ENCODE peak calls at places on chromosomes 3 and 15, in four cellular contexts. I, X, H and C are unnamed samples.

GRCh38 chr3:73432021-73432722 is 192.6 kb downstream of the PDZRN3 start:
- DNase-seq in I (peak), X (no peak), H (peak), C (peak)

GRCh38 chr3:123632161-123632655 is 47.4 kb upstream of the HACD2 start:
- DNase-seq in I (no peak), X (no peak), H (no peak), C (no peak)

GRCh38 chr15:98914626-98915025 is 93.0 kb downstream of the PGPEP1L start:
- DNase-seq in I (no peak), X (no peak), H (no peak), C (no peak)

GRCh38 chr3:37295925-37296324 is 121.5 kb upstream of the LRRFIP2 start:
- DNase-seq in I (no peak), X (no peak), H (no peak), C (no peak)

GRCh38 chr3:72724070-72724469 is 124.2 kb downstream of the SHQ1 start:
- DNase-seq in I (peak), X (peak), H (no peak), C (peak)

GRCh38 chr3:110743202-110743601 is 328.4 kb upstream of the NECTIN3 start:
- DNase-seq in I (no peak), X (no peak), H (no peak), C (no peak)

GRCh38 chr3:100041328-100041749 is 73.0 kb downstream of the FILIP1L start:
- DNase-seq in I (peak), X (no peak), H (no peak), C (no peak)

GRCh38 chr3:144229973-144230372 is 258.4 kb downstream of the DIPK2A start:
- DNase-seq in I (no peak), X (no peak), H (no peak), C (no peak)

GRCh38 chr15:66841953-66842681 is 140.1 kb downstream of the SMAD6 start:
- DNase-seq in I (peak), X (no peak), H (peak), C (peak)

GRCh38 chr15:41238100-41238499 is 7.0 kb downstream of the CHP1 start:
- DNase-seq in I (no peak), X (no peak), H (no peak), C (no peak)

GRCh38 chr3:128714887-128715496 is 11.0 kb upstream of the RAB7A start:
- DNase-seq in I (no peak), X (no peak), H (no peak), C (no peak)

GRCh38 chr3:169241928-169242751 is 421.4 kb downstream of the MECOM start:
- DNase-seq in I (no peak), X (peak), H (peak), C (peak)

GRCh38 chr3:195069501-195070251 is 201.3 kb downstream of the XXYLT1 start:
- DNase-seq in I (no peak), X (no peak), H (no peak), C (no peak)

GRCh38 chr15:88467935-88468528 is 524 bp downstream of the MRPS11 start:
- DNase-seq in I (no peak), X (peak), H (peak), C (no peak)

GRCh38 chr3:126542340-126543241 is 16.1 kb downstream of the C3orf22 start:
- DNase-seq in I (no peak), X (peak), H (peak), C (no peak)

GRCh38 chr3:194112120-194113106 is 23.5 kb upstream of the HES1 start:
- DNase-seq in I (no peak), X (no peak), H (no peak), C (peak)

GRCh38 chr3:120673116-120673515 is 8.9 kb downstream of the HGD start:
- DNase-seq in I (no peak), X (no peak), H (no peak), C (no peak)

GRCh38 chr3:30140356-30140755 is 466.0 kb upstream of the TGFBR2 start:
- DNase-seq in I (no peak), X (no peak), H (no peak), C (no peak)

GRCh38 chr15:57367556-57367955 is 8.7 kb upstream of the CGNL1 start:
- DNase-seq in I (no peak), X (no peak), H (no peak), C (no peak)

GRCh38 chr3:5144316-5144994 is 22.4 kb downstream of the ARL8B start:
- DNase-seq in I (no peak), X (no peak), H (no peak), C (peak)

GRCh38 chr3:2516762-2517441 is 418.2 kb downstream of the CNTN4 start:
- DNase-seq in I (no peak), X (no peak), H (no peak), C (no peak)

GRCh38 chr3:278300-279064 is 81.9 kb downstream of the CHL1 start:
- DNase-seq in I (no peak), X (no peak), H (no peak), C (no peak)

GRCh38 chr3:119990888-119991287 is 103.4 kb downstream of the GSK3B start:
- DNase-seq in I (no peak), X (no peak), H (no peak), C (no peak)

GRCh38 chr15:71151061-71151460 is 35.8 kb downstream of the THSD4 start:
- DNase-seq in I (no peak), X (no peak), H (no peak), C (no peak)

GRCh38 chr3:71512000-71512399 is 71.5 kb downstream of the FOXP1 start:
- DNase-seq in I (no peak), X (no peak), H (no peak), C (no peak)

GRCh38 chr15:71800835-71801745 is 9.3 kb upstream of the NR2E3 start:
- DNase-seq in I (peak), X (peak), H (peak), C (peak)

GRCh38 chr3:194161181-194162045 is 25.5 kb downstream of the HES1 start:
- DNase-seq in I (no peak), X (no peak), H (no peak), C (no peak)

GRCh38 chr3:134471521-134472193 is 14.1 kb downstream of the ANAPC13 start:
- DNase-seq in I (no peak), X (no peak), H (no peak), C (no peak)

GRCh38 chr15:76056931-76057330 is 2.9 kb upstream of the TMEM266 start:
- DNase-seq in I (no peak), X (no peak), H (no peak), C (no peak)

GRCh38 chr3:126279853-126280252 is 77.4 kb downstream of the KLF15 start:
- DNase-seq in I (no peak), X (no peak), H (no peak), C (no peak)

GRCh38 chr3:181103605-181104004 is 114.1 kb upstream of the DNAJC19 start:
- DNase-seq in I (peak), X (no peak), H (peak), C (no peak)

GRCh38 chr3:30012941-30013543 is 593.4 kb upstream of the TGFBR2 start:
- DNase-seq in I (peak), X (peak), H (peak), C (peak)

GRCh38 chr15:94445529-94446160 is 214.3 kb downstream of the MCTP2 start:
- DNase-seq in I (no peak), X (no peak), H (no peak), C (no peak)

GRCh38 chr3:58293516-58293915 is 12.5 kb upstream of the RPP14 start:
- DNase-seq in I (no peak), X (no peak), H (no peak), C (no peak)

GRCh38 chr3:189204467-189204866 is 32.7 kb downstream of the TPRG1 start:
- DNase-seq in I (no peak), X (no peak), H (peak), C (peak)
- TF ChIP-seq JUND in I (no peak), X (no peak), H (no peak), C (no peak)

DNA sequence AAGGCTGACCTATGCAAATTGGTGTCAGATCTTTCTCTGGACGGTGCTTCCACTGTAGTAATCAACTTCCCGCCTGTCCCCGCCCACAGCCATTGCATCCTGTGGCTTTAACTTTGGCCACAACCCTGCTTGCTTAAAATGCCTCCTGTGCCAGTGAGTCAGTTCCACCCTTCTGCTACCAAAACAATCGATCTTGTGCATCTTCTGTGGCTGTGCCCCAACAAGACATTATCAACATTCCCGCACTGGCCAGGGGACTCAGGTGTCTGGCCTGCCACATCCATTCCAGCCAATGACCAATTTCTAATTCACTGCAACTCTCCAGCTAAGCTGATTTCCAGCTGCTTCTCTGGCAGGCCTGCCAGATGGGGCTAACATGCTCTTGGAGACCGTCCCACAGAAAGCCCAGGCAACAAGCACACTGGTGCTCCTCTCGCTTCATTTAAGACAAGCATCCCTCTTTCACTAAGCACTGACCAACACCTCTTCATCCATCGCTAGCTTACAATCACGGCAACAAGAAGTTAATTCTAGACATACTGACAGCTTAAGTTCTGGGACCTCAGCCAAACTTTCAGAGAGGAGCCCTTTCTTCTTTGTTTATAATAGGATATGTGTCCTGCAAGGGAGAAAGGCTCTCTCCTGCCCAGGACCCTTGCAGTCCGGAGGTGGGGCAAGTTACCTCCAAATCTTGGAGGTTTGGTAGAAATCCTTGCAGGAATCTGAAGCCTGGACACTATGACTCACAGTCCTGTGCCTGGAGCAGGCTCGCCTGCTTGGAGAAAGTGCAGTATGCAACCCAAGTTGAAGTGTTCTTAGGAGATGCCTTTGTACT is 6.7 kb downstream of the CA12 start:
- DNase-seq in I (no peak), X (no peak), H (no peak), C (no peak)
- TF ChIP-seq JUND in I (peak), X (no peak), H (peak), C (no peak)

DNA sequence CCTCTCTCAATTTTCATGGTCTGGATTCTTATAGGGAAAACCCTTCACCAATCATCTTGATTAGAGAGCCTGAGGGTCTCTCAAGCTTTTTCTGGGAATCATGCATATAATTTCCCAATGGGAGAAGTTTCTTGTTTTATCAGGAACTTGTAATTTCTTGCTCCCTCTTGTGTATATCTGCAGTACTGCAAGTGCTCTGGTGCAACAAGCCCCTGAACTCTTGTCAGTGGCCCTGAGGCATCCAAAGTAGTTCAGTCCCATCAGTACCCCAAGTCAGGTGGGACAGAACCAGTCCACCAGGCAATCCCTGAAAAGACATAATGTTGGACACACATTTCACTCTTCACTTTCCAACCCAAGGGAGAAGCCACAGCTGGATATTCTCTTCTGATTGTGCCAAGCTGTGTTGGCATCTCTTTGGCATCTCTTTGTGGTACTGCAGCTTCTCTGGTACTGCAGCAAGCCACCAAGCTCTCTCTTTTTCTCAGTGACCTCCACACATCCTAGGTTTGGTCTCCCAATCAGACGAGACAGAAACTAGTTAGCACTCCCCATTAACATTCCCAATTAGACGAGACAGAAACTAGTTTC is 214.5 kb downstream of the ZIC4 start:
- DNase-seq in I (peak), X (peak), H (peak), C (peak)
- TF ChIP-seq JUND in I (no peak), X (no peak), H (no peak), C (no peak)

GRCh38 chr15:65832549-65833364 is 36.5 kb upstream of the RAB11A start:
- DNase-seq in I (peak), X (peak), H (peak), C (peak)
- TF ChIP-seq JUND in I (peak), X (peak), H (no peak), C (peak)

DNA sequence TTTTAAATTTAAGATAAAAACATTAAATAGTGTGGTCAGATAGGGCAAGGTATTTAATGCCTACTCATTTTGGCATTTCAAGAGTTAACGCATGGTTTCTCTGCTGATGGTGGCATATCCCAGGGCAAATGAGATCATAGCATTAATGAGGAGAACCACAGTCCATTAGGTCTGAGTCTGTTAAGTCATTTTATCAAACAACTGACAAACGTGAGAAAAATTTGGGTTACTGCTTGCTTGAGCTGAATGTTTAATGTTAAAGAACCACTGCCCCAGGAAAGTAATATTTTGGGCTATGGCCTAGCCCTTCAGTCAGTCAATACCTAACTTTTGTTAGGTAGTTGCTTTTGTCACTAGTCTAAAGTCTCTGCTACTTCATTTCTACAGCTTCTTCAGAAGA is 37.9 kb upstream of the SLC2A2 start:
- DNase-seq in I (no peak), X (no peak), H (no peak), C (no peak)
- TF ChIP-seq JUND in I (no peak), X (no peak), H (no peak), C (no peak)

GRCh38 chr3:157532529-157533297 is 29.5 kb upstream of the VEPH1 start:
- DNase-seq in I (peak), X (no peak), H (peak), C (peak)
- TF ChIP-seq JUND in I (no peak), X (no peak), H (no peak), C (no peak)

GRCh38 chr3:172606021-172606420 is 82.8 kb upstream of the TNFSF10 start:
- DNase-seq in I (no peak), X (no peak), H (no peak), C (no peak)

GRCh38 chr3:172600644-172601065 is 77.4 kb upstream of the TNFSF10 start:
- DNase-seq in I (no peak), X (no peak), H (no peak), C (no peak)

GRCh38 chr3:172604895-172605646 is 81.8 kb upstream of the TNFSF10 start:
- DNase-seq in I (no peak), X (no peak), H (no peak), C (no peak)

GRCh38 chr3:172598904-172599303 is 75.7 kb upstream of the TNFSF10 start:
- DNase-seq in I (no peak), X (no peak), H (no peak), C (no peak)

DNA sequence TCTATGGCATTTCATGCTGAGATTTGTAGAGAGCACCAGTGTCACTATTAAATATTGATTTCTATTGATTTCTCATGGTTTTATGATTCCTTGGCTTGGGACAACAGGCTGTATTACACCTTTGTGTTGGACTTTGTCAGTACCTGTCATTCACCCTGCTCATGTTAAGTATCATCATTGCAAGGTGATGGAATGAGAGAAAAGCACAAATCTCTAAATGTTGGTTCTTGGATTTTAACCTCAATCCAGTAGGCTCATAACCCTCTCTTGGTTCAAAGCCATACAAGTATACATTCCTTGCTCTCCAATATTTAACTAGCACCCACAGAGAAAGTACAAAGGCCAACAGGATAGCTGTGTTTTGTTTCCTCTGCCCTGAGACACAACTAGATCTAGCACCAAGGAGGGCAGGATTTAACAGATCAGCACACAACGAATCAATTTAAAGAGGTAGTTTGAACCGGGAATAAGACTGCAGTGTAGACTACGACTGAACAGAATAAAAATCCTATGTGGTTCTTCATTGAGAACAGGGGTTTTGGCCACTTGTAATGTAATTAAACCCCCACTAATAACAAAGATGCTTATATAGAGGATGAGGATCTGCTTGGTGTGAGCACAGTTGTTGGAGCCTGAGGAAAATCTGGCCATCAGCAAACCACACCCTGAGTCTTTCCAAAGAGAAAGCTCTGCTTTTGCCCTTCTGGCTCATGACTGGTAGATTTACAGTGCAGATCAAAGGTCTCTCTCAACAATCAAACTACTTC is 78.0 kb upstream of the TNFSF10 start:
- DNase-seq in I (no peak), X (no peak), H (no peak), C (no peak)
- TF ChIP-seq JUND in I (no peak), X (no peak), H (no peak), C (no peak)

GRCh38 chr3:52313774-52314188 is 2.3 kb upstream of the DNAH1 start:
- DNase-seq in I (no peak), X (no peak), H (no peak), C (no peak)
- TF ChIP-seq JUND in I (peak), X (no peak), H (peak), C (no peak)

GRCh38 chr3:63015614-63016016 is 140.4 kb upstream of the CADPS start:
- DNase-seq in I (no peak), X (peak), H (no peak), C (peak)
- TF ChIP-seq JUND in I (no peak), X (no peak), H (no peak), C (no peak)